ENCODE peak calls at places on chromosomes 7 and 10, in ten cellular contexts. Y is tibial nerve, V is DND-41, P is SK-N-SH, O is fibroblast of the aortic adventitia, M is fibroblast of lung, S is brain microvascular endothelial cell, U is fibroblast of pulmonary artery, H is left lung, J is transverse colon. A is an unnamed sample.

GRCh38 chr7:22726345-22726848 is 603 bp upstream of the IL6 start:
- DNase-seq in Y (peak; percentile 43), V (peak; percentile 54), P (peak; percentile 32), O (peak; percentile 92), M (peak; percentile 89), S (peak; percentile 85), U (peak; percentile 92), H (no peak), J (peak; percentile 34), A (no peak)

GRCh38 chr10:11181996-11182395 is 164.3 kb downstream of the CELF2 start:
- DNase-seq in Y (peak; percentile 61), V (no peak), P (no peak), O (peak; percentile 69), M (no peak), S (no peak), U (no peak), H (no peak), J (no peak), A (no peak)

GRCh38 chr7:44372560-44373417 is 47.4 kb upstream of the CAMK2B start:
- DNase-seq in Y (no peak), V (no peak), P (no peak), O (no peak), M (no peak), S (no peak), U (peak; percentile 31), H (peak; percentile 49), J (no peak), A (no peak)

GRCh38 chr7:74006451-74007259 is 21.3 kb upstream of the ELN start:
- DNase-seq in Y (no peak), V (no peak), P (peak; percentile 76), O (peak; percentile 65), M (no peak), S (peak; percentile 27), U (peak; percentile 46), H (no peak), J (no peak), A (no peak)

GRCh38 chr7:70208236-70209063 is 610.2 kb downstream of the AUTS2 start:
- DNase-seq in Y (no peak), V (peak; percentile 8), P (no peak), O (peak; percentile 28), M (no peak), S (peak; percentile 18), U (no peak), H (no peak), J (no peak), A (no peak)

GRCh38 chr7:98163704-98164478 is 47.3 kb upstream of the BHLHA15 start:
- DNase-seq in Y (no peak), V (no peak), P (no peak), O (peak; percentile 41), M (peak; percentile 4), S (peak; percentile 33), U (peak; percentile 44), H (no peak), J (peak; percentile 66), A (no peak)

GRCh38 chr10:98323221-98324164 is 55.5 kb upstream of the LOXL4 start:
- DNase-seq in Y (peak; percentile 32), V (no peak), P (no peak), O (peak; percentile 91), M (peak; percentile 94), S (peak; percentile 91), U (peak; percentile 77), H (peak; percentile 89), J (peak; percentile 29), A (no peak)

GRCh38 chr10:120607016-120607709 is 150.1 kb downstream of the PLPP4 start:
- DNase-seq in Y (no peak), V (no peak), P (no peak), O (peak; percentile 84), M (no peak), S (peak; percentile 78), U (peak; percentile 50), H (no peak), J (no peak), A (no peak)

GRCh38 chr10:18238875-18239485 is 98.8 kb downstream of the CACNB2 start:
- DNase-seq in Y (no peak), V (peak; percentile 17), P (peak; percentile 46), O (peak; percentile 85), M (peak; percentile 80), S (peak; percentile 23), U (peak; percentile 72), H (no peak), J (no peak), A (no peak)

GRCh38 chr10:63718006-63718405 is 196.8 kb downstream of the REEP3 start:
- DNase-seq in Y (no peak), V (no peak), P (no peak), O (no peak), M (no peak), S (no peak), U (no peak), H (no peak), J (no peak), A (no peak)

GRCh38 chr7:110386914-110387313 is 704.0 kb upstream of the LRRN3 start:
- DNase-seq in Y (no peak), V (no peak), P (no peak), O (no peak), M (peak; percentile 32), S (peak; percentile 65), U (peak; percentile 1), H (no peak), J (no peak), A (no peak)

GRCh38 chr10:1809139-1809755 is 71.9 kb upstream of the ADARB2 start:
- DNase-seq in Y (no peak), V (no peak), P (no peak), O (no peak), M (no peak), S (no peak), U (no peak), H (no peak), J (no peak), A (no peak)

GRCh38 chr7:29977926-29978652 is 11.5 kb downstream of the SCRN1 start:
- DNase-seq in Y (no peak), V (peak; percentile 8), P (no peak), O (no peak), M (no peak), S (no peak), U (no peak), H (no peak), J (no peak), A (no peak)

GRCh38 chr7:108805808-108806397 is 236.2 kb downstream of the DNAJB9 start:
- DNase-seq in Y (no peak), V (peak; percentile 7), P (peak; percentile 25), O (peak; percentile 62), M (peak; percentile 45), S (peak; percentile 46), U (peak; percentile 72), H (no peak), J (no peak), A (no peak)

GRCh38 chr7:117715784-117716445 is 157.3 kb downstream of the CTTNBP2 start:
- DNase-seq in Y (no peak), V (peak; percentile 79), P (peak; percentile 59), O (peak; percentile 77), M (peak; percentile 76), S (peak; percentile 54), U (peak; percentile 81), H (no peak), J (peak; percentile 35), A (no peak)

GRCh38 chr10:74738052-74738451 is 88.3 kb upstream of the KAT6B start:
- DNase-seq in Y (no peak), V (no peak), P (no peak), O (no peak), M (peak; percentile 27), S (no peak), U (peak; percentile 12), H (no peak), J (no peak), A (peak; percentile 11)

GRCh38 chr7:171364-171904 is 20.9 kb upstream of the FAM20C start:
- DNase-seq in Y (no peak), V (no peak), P (no peak), O (no peak), M (no peak), S (no peak), U (no peak), H (peak; percentile 73), J (no peak), A (no peak)
- TF ChIP-seq CTCF in Y (no peak), V (no peak), P (no peak), O (no peak), M (no peak), S (peak; percentile 7), U (no peak), H (no peak), J (no peak), A (no peak)

DNA sequence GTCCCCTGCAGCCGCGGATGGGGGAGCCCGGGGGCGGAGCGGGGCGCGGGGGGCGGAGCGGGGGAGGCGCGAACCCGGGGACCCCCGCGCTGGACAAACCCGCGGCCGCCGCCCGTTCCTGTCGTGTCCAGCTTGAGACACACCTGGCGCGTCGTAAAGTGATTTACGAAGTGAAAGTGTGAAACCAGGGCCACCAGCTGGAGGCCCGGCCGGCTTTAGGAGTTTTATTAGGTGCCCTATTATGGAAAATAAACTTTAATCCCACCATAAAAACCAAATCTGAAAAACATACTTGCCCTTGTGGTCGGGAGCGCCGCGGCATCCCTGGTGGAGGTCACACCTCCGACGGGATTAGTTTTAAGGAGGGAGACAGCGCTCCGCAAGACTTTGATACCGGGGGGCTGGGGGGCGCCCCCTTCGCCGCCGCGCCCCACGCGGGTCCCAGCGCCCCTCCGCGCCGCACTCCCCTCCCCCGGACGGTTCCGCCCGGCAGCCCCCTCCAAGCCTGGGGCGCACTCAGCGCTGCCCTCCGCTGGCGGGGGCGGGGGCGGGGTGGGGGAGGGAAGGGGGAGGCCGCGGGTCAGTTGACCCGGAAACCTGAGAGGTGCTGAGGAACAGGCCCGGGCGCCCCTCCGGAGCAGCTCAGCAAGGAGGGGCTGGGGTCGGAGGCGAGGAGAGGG is 10.3 kb downstream of the MNX1 start:
- DNase-seq in Y (no peak), V (no peak), P (peak; percentile 58), O (no peak), M (no peak), S (no peak), U (no peak), H (no peak), J (peak; percentile 67), A (peak; percentile 60)
- TF ChIP-seq CTCF in Y (no peak), V (no peak), P (no peak), O (no peak), M (no peak), S (no peak), U (no peak), H (no peak), J (peak; percentile 43), A (no peak)

GRCh38 chr7:28808786-28809533 is 149.2 kb downstream of the TRIL start:
- DNase-seq in Y (peak; percentile 16), V (no peak), P (peak; percentile 31), O (peak; percentile 49), M (peak; percentile 20), S (no peak), U (peak; percentile 28), H (no peak), J (peak; percentile 70), A (no peak)
- TF ChIP-seq CTCF in Y (no peak), V (no peak), P (peak; percentile 42), O (no peak), M (no peak), S (peak; percentile 33), U (no peak), H (no peak), J (no peak), A (no peak)

DNA sequence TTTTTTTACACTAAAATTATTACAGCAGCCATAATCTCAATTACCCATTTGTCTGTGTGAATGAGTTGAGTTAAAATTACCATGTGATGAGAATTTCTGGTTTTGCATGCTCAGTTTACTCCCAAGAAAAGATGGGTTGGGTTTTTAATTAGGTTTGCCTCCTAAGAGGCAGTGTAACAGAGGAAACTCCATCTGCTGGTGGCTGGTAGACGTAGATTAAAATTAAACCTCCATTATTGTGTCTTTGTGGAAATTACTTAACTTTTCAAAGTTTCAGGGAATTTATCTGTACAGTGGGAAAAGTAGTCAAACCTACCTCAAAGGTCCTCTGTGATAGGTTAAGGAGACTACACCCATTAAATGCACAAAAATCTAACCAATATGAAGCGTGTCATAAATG is 954.2 kb downstream of the PCDH15 start:
- DNase-seq in Y (no peak), V (no peak), P (no peak), O (no peak), M (peak; percentile 9), S (no peak), U (no peak), H (no peak), J (no peak), A (no peak)
- TF ChIP-seq CTCF in Y (no peak), V (peak; percentile 4), P (peak; percentile 37), O (no peak), M (no peak), S (peak; percentile 25), U (no peak), H (no peak), J (no peak), A (no peak)

A was measured in type B pancreatic cell.